ENCODE peak calls at places on chromosomes 2 and 18, in seven cellular contexts. K is osteoblast, O is nephron progenitor cell, Q is HuH-7, Y is NCI-H1048, G is retina, Z is GM04504. L is an unnamed sample.

GRCh38 chr2:31312898-31313297 is 78.9 kb downstream of the EHD3 start:
- DNase-seq in K (no peak), O (no peak), Q (no peak), Y (no peak), G (no peak), Z (no peak), L (no peak)

GRCh38 chr2:99982744-99983143 is 159.6 kb downstream of the AFF3 start:
- DNase-seq in K (no peak), O (no peak), Q (no peak), Y (no peak), G (no peak), Z (no peak), L (no peak)

GRCh38 chr2:28704621-28705020 is 47.0 kb upstream of the PPP1CB start:
- DNase-seq in K (no peak), O (no peak), Q (no peak), Y (no peak), G (no peak), Z (no peak), L (no peak)

GRCh38 chr2:224875870-224876269 is 159.7 kb upstream of the CCDC195 start:
- DNase-seq in K (no peak), O (no peak), Q (no peak), Y (no peak), G (peak), Z (no peak), L (no peak)

GRCh38 chr18:54112356-54112755 is 112.1 kb downstream of the MBD2 start:
- DNase-seq in K (no peak), O (no peak), Q (no peak), Y (no peak), G (no peak), Z (peak), L (no peak)

GRCh38 chr2:196268538-196269338 is 97.4 kb upstream of the STK17B start:
- DNase-seq in K (no peak), O (no peak), Q (no peak), Y (no peak), G (no peak), Z (no peak), L (no peak)

GRCh38 chr2:3449106-3449505 is 69.6 kb downstream of the TRAPPC12 start:
- DNase-seq in K (peak), O (no peak), Q (no peak), Y (peak), G (no peak), Z (no peak), L (no peak)

GRCh38 chr2:142803158-142803557 is 74.3 kb upstream of the KYNU start:
- DNase-seq in K (no peak), O (no peak), Q (no peak), Y (no peak), G (no peak), Z (no peak), L (no peak)

GRCh38 chr2:67289921-67290371 is 107.2 kb upstream of the ETAA1 start:
- DNase-seq in K (no peak), O (no peak), Q (no peak), Y (no peak), G (no peak), Z (no peak), L (no peak)

GRCh38 chr2:96247009-96247408 is 18.8 kb downstream of the TMEM127 start:
- DNase-seq in K (no peak), O (no peak), Q (no peak), Y (no peak), G (no peak), Z (no peak), L (no peak)

GRCh38 chr2:231199219-231199618 is 788 bp downstream of the ARMC9 start:
- DNase-seq in K (peak), O (no peak), Q (no peak), Y (no peak), G (no peak), Z (no peak), L (no peak)

GRCh38 chr2:75238670-75239330 is 39.5 kb upstream of the TACR1 start:
- DNase-seq in K (peak), O (no peak), Q (no peak), Y (no peak), G (no peak), Z (peak), L (no peak)

GRCh38 chr18:49016648-49017539 is 66.1 kb upstream of the SMAD7 start:
- DNase-seq in K (peak), O (peak), Q (peak), Y (no peak), G (peak), Z (peak), L (peak)

L was measured in hepatocyte.